ENCODE peak calls at places on chromosomes 1 and 21, in nine cellular contexts. T is small intestine, I is heart right ventricle, Q is H1, B is K562, P is HCT116, V is psoas muscle, N is IMR-90, K is GM23248. Y is an unnamed sample. For H3K9me3, the result is how much of the 10 kb centered on the place peaks cover.

GRCh38 chr1:93662481-93663190 is 19.0 kb downstream of the BCAR3 start:
- DNase-seq in Q (no peak), I (no peak), N (peak), K (peak), V (no peak), T (peak), B (no peak), P (no peak), Y (no peak)

GRCh38 chr21:46605759-46606426 is 1.0 kb upstream of the S100B start:
- DNase-seq in T (peak), B (peak), I (peak), V (peak), Q (no peak), N (no peak), P (no peak), K (no peak), Y (no peak)

GRCh38 chr1:115893545-115893944 is 52.6 kb upstream of the NHLH2 start:
- DNase-seq in T (no peak), B (no peak), Q (no peak), P (no peak), I (no peak), V (no peak), K (no peak), N (no peak), Y (no peak)

GRCh38 chr1:165254376-165254775 is 102.1 kb downstream of the LMX1A start:
- DNase-seq in B (no peak), K (no peak), V (no peak), T (no peak), Q (no peak), N (no peak), I (no peak), P (no peak), Y (no peak)

GRCh38 chr1:231073311-231073710 is 33.3 kb upstream of the FAM89A start:
- DNase-seq in Q (no peak), V (no peak), N (no peak), B (peak), I (no peak), K (no peak), T (no peak), P (no peak), Y (no peak)

GRCh38 chr1:218476385-218476784 is 131.2 kb downstream of the TGFB2 start:
- DNase-seq in N (peak), V (no peak), K (peak), B (no peak), Q (no peak), P (no peak), I (no peak), T (no peak), Y (no peak)

GRCh38 chr1:231799363-231799986 is 172.9 kb downstream of the DISC1 start:
- DNase-seq in P (no peak), Q (no peak), T (no peak), K (no peak), B (no peak), V (peak), N (peak), I (no peak), Y (no peak)

GRCh38 chr1:9362488-9362887 is 69.8 kb downstream of the SPSB1 start:
- DNase-seq in I (no peak), P (no peak), K (no peak), T (no peak), N (no peak), Q (no peak), B (no peak), V (no peak), Y (no peak)

GRCh38 chr1:108041360-108042143 is 76.6 kb upstream of the VAV3 start:
- DNase-seq in B (no peak), T (no peak), N (no peak), P (no peak), Q (no peak), V (no peak), K (no peak), I (no peak), Y (no peak)

GRCh38 chr21:42557420-42557819 is 43.8 kb downstream of the SLC37A1 start:
- DNase-seq in B (no peak), T (no peak), K (no peak), N (no peak), I (no peak), P (no peak), Q (no peak), V (no peak), Y (no peak)

GRCh38 chr1:27585684-27586083 is 18.3 kb downstream of the AHDC1 start:
- DNase-seq in I (no peak), P (no peak), K (no peak), N (no peak), Q (no peak), V (no peak), B (no peak), T (no peak), Y (no peak)

GRCh38 chr1:91732991-91733390 is 153.0 kb downstream of the TGFBR3 start:
- DNase-seq in P (no peak), T (no peak), V (no peak), N (no peak), B (no peak), I (no peak), Q (no peak), K (no peak), Y (no peak)

GRCh38 chr1:182897696-182898095 is 55.3 kb downstream of the SHCBP1L start:
- DNase-seq in V (no peak), I (no peak), B (no peak), P (no peak), K (no peak), N (no peak), T (no peak), Q (no peak), Y (no peak)
- H3K9me3 ChIP-seq in V (under half), I (under half), B (under half), P (under half), K (under half), N (under half), T (under half), Q (under half), Y (under half)

GRCh38 chr21:25080161-25080560 is 527.1 kb downstream of the MRPL39 start:
- DNase-seq in K (no peak), V (no peak), P (no peak), N (no peak), T (no peak), Q (no peak), B (no peak), I (no peak), Y (no peak)

GRCh38 chr21:25080706-25081495 is 526.4 kb downstream of the MRPL39 start:
- DNase-seq in P (no peak), I (no peak), V (no peak), T (no peak), Q (no peak), B (no peak), N (peak), K (peak), Y (no peak)

DNA sequence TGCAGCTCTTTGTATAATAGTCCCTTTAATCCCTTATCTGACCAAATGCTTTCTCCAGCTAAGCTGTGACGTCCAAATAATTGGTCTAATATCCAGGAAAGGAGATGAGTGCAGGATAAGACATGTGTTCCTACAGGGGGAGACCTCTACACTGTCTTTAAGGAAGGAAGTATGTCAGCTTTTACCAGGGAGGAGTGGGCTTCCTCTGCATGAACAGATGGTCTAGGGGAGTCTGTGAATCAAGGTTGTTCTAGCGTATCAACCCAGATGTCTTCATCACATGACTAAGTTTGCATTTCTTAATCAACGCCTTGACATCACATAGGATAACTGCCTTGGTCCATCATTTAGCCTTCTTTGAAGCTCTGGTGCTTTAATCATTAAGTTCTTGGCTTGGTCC is 528.2 kb downstream of the MRPL39 start:
- DNase-seq in P (no peak), Q (no peak), B (no peak), K (no peak), V (no peak), I (no peak), N (no peak), T (no peak), Y (no peak)
- H3K9me3 ChIP-seq in P (under half), Q (under half), B (under half), K (under half), V (under half), I (under half), N (under half), T (under half), Y (under half)

DNA sequence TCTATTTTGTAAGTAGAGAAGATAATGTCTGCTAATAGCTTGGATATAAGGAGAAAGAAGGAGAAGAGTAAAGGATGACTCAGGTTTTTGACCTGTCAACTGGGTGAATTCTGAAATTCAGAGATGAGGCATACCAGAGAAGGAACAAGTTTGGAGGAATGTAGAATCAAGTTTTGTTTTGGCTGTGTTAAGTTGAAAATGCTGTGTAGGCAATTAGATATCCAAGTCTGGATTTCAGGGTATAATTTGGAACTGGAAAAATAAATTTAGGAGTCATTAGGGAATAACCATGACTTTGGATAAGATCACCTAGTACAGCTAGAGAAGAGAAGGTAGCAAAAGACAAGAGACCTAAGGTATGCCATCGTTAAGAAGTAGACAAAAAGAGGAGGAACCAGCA is 22.4 kb upstream of the GNG4 start:
- DNase-seq in I (no peak), T (no peak), Q (no peak), V (no peak), K (no peak), B (no peak), N (peak), P (no peak), Y (no peak)
- H3K9me3 ChIP-seq in I (under half), T (under half), Q (under half), V (under half), K (under half), B (under half), N (under half), P (under half), Y (under half)

DNA sequence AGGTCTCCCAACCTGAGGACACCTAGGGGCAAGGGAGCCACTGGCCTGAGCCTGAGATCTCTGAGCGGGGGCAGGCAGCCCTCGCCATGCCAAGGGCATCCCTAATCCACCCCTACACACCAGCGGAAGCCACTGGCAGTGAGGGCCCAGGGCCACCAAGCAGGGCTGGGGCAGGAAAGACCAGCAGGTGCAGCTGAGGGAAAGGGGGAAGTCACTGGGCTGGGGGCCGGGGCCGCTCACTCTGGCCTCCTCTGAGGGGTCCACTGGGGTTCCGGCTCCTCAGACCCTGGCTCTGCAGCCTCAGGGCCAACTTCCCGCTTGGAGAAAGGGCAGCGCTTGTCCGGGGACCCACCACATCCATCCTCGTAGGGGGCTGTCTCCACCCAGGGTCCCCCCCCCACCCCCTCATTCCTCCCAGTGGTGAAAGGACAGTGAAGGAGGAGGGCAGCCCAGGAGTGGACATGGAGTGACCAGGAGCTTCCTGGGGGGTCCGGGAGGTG is 42.5 kb upstream of the ACTRT2 start:
- DNase-seq in P (no peak), B (no peak), I (no peak), V (no peak), N (no peak), Q (no peak), K (no peak), T (no peak), Y (no peak)
- H3K9me3 ChIP-seq in P (under half), B (under half), I (under half), V (under half), N (under half), Q (half or more), K (under half), T (under half), Y (under half)

Y was measured in T-helper 17 cell.